ENCODE peak calls at places on chromosomes 11 and 22, in four cellular contexts. R, B, E and G are unnamed samples.

GRCh38 chr22:42300286-42301071 is 30.0 kb upstream of the TCF20 start:
- DNase-seq in R (no peak), E (peak), B (peak), G (no peak)

GRCh38 chr22:36184433-36185035 is 17.1 kb downstream of the APOL4 start:
- DNase-seq in R (peak), E (no peak), B (no peak), G (peak)

GRCh38 chr11:47768090-47768620 is 1.0 kb upstream of the FNBP4 start:
- DNase-seq in B (peak), E (no peak), R (peak), G (peak)

GRCh38 chr22:45859231-45860161 is 117.5 kb downstream of the WNT7B start:
- DNase-seq in B (no peak), E (no peak), R (no peak), G (no peak)

GRCh38 chr22:44891791-44892190 is 118.0 kb downstream of the PHF21B start:
- DNase-seq in E (no peak), R (no peak), B (no peak), G (no peak)

GRCh38 chr11:99020324-99021225 is at the start of gene CNTN5:
- DNase-seq in R (no peak), E (peak), B (peak), G (peak)

GRCh38 chr11:3155216-3155615 is 9.9 kb downstream of the OSBPL5 start:
- DNase-seq in E (no peak), B (no peak), R (no peak), G (no peak)

GRCh38 chr11:117180020-117180419 is 1.5 kb downstream of the SIDT2 start:
- DNase-seq in E (peak), B (no peak), R (peak), G (peak)

GRCh38 chr22:23404689-23405365 is 175.3 kb downstream of the IGLL1 start:
- DNase-seq in E (no peak), R (peak), B (no peak), G (peak)

GRCh38 chr22:35872451-35872850 is 154.8 kb downstream of the APOL5 start:
- DNase-seq in R (no peak), E (no peak), B (no peak), G (no peak)

GRCh38 chr11:10490398-10491232 is 35.6 kb downstream of the AMPD3 start:
- DNase-seq in E (no peak), R (peak), B (peak), G (peak)

GRCh38 chr11:30741039-30741550 is 154.9 kb upstream of the MPPED2 start:
- DNase-seq in E (no peak), B (no peak), R (peak), G (peak)

GRCh38 chr11:22787565-22788162 is 41.9 kb downstream of the SVIP start:
- DNase-seq in E (no peak), R (peak), B (no peak), G (peak)

GRCh38 chr22:49892226-49892899 is 25.9 kb downstream of the ALG12 start:
- DNase-seq in B (no peak), R (no peak), E (no peak), G (no peak)

GRCh38 chr11:105232021-105232420 is 92.5 kb upstream of the CARD18 start:
- DNase-seq in R (no peak), E (no peak), B (no peak), G (no peak)

GRCh38 chr11:36131719-36132349 is 157.4 kb downstream of the COMMD9 start:
- DNase-seq in B (no peak), R (peak), E (no peak), G (peak)

GRCh38 chr11:44761546-44761961 is 34.8 kb downstream of the TSPAN18 start:
- DNase-seq in R (no peak), E (no peak), B (no peak), G (no peak)

GRCh38 chr11:109041876-109042275 is 377.0 kb downstream of the DDX10 start:
- DNase-seq in R (no peak), E (no peak), B (no peak), G (peak)

GRCh38 chr11:61010466-61011238 is 39.2 kb downstream of the CD6 start:
- DNase-seq in R (no peak), E (no peak), B (no peak), G (no peak)

GRCh38 chr11:64745523-64746328 is 1.8 kb upstream of the RASGRP2 start:
- DNase-seq in E (peak), R (peak), B (peak), G (peak)

GRCh38 chr22:19241593-19241906 is 50.0 kb downstream of the CLTCL1 start:
- DNase-seq in B (no peak), R (no peak), E (no peak), G (no peak)

GRCh38 chr11:63536669-63537292 is at the start of gene PLAAT4:
- DNase-seq in R (peak), E (peak), B (peak), G (peak)

GRCh38 chr11:124829986-124830385 is 29.8 kb upstream of the MSANTD2 start:
- DNase-seq in B (no peak), R (peak), E (no peak), G (peak)

GRCh38 chr11:63937713-63938480 is 905 bp upstream of the NAA40 start:
- DNase-seq in B (peak), E (no peak), R (no peak), G (no peak)

GRCh38 chr11:65452806-65453490 is 30.4 kb downstream of the NEAT1 start:
- DNase-seq in E (no peak), R (peak), B (peak), G (peak)

GRCh38 chr11:103904324-103904667 is 132.1 kb upstream of the DDI1 start:
- DNase-seq in R (no peak), E (no peak), B (no peak), G (no peak)

GRCh38 chr22:30436196-30436595 is 10.6 kb downstream of the MTFP1 start:
- DNase-seq in R (no peak), E (no peak), B (no peak), G (no peak)

GRCh38 chr22:48631288-48631687 is 1196.4 kb downstream of the BRD1 start:
- DNase-seq in R (no peak), E (no peak), B (no peak), G (no peak)

GRCh38 chr11:60485987-60486386 is 6.6 kb upstream of the MS4A12 start:
- DNase-seq in R (no peak), B (no peak), E (no peak), G (no peak)

GRCh38 chr11:65774525-65775306 is 6.1 kb downstream of the AP5B1 start:
- DNase-seq in R (no peak), B (no peak), E (no peak), G (no peak)

GRCh38 chr11:45748801-45749200 is 56.1 kb upstream of the SLC35C1 start:
- DNase-seq in E (no peak), B (no peak), R (no peak), G (no peak)

GRCh38 chr11:116596346-116597260 is 176.2 kb downstream of the BUD13 start:
- DNase-seq in E (no peak), R (no peak), B (no peak), G (no peak)

GRCh38 chr22:44331881-44332714 is 19.3 kb upstream of the SHISAL1 start:
- DNase-seq in B (no peak), E (no peak), R (peak), G (peak)

GRCh38 chr11:62806611-62807121 is 1.4 kb upstream of the NXF1 start:
- DNase-seq in B (no peak), E (no peak), R (peak), G (peak)

GRCh38 chr11:12288212-12288933 is 89.0 kb upstream of the PARVA start:
- DNase-seq in B (peak), E (peak), R (peak), G (peak)

GRCh38 chr22:42791721-42792452 is 65.2 kb downstream of the ARFGAP3 start:
- DNase-seq in E (no peak), R (peak), B (no peak), G (no peak)

GRCh38 chr11:30861506-30861905 is 275.4 kb upstream of the MPPED2 start:
- DNase-seq in R (no peak), B (no peak), E (no peak), G (no peak)

GRCh38 chr11:79458712-79459111 is 17.9 kb upstream of the TENM4 start:
- DNase-seq in E (no peak), B (no peak), R (no peak), G (no peak)

GRCh38 chr11:76680517-76681425 is 10.2 kb upstream of the LRRC32 start:
- DNase-seq in E (peak), B (peak), R (peak), G (peak)